ENCODE peak calls at places on chromosomes 4 and X, in six cellular contexts. One of them, this sample, is unnamed.

GRCh38 chr4:82017680-82018079 is 356.1 kb downstream of the HNRNPD start:
- DNase-seq in PC-3: peak
- DNase-seq in GM23248: peak
- DNase-seq in GM12878: no peak
- DNase-seq in neural progenitor cell: peak
- DNase-seq in fibroblast of lung: peak
- DNase-seq in this sample: peak

GRCh38 chrX:70421618-70422017 is 1.5 kb upstream of the GDPD2 start:
- DNase-seq in neural progenitor cell: peak
- DNase-seq in fibroblast of lung: no peak
- DNase-seq in GM12878: no peak
- DNase-seq in GM23248: no peak
- DNase-seq in PC-3: no peak
- DNase-seq in this sample: no peak

GRCh38 chrX:15404712-15405111 is 20.5 kb upstream of the VEGFD start:
- DNase-seq in neural progenitor cell: no peak
- DNase-seq in GM12878: no peak
- DNase-seq in PC-3: no peak
- DNase-seq in GM23248: peak
- DNase-seq in fibroblast of lung: peak
- DNase-seq in this sample: no peak

GRCh38 chr4:13654158-13654797 is 26.8 kb upstream of the BOD1L1 start:
- DNase-seq in GM23248: peak
- DNase-seq in fibroblast of lung: peak
- DNase-seq in PC-3: peak
- DNase-seq in neural progenitor cell: peak
- DNase-seq in GM12878: no peak
- DNase-seq in this sample: peak

GRCh38 chr4:11700751-11701226 is 272.1 kb upstream of the HS3ST1 start:
- DNase-seq in fibroblast of lung: peak
- DNase-seq in GM23248: no peak
- DNase-seq in neural progenitor cell: no peak
- DNase-seq in GM12878: no peak
- DNase-seq in PC-3: peak
- DNase-seq in this sample: peak

GRCh38 chr4:103207673-103208072 is 9.5 kb upstream of the CENPE start:
- DNase-seq in GM12878: no peak
- DNase-seq in fibroblast of lung: no peak
- DNase-seq in neural progenitor cell: peak
- DNase-seq in GM23248: no peak
- DNase-seq in PC-3: peak
- DNase-seq in this sample: peak

GRCh38 chrX:132809581-132809980 is 148.8 kb downstream of the HS6ST2 start:
- DNase-seq in fibroblast of lung: no peak
- DNase-seq in GM23248: no peak
- DNase-seq in neural progenitor cell: no peak
- DNase-seq in GM12878: no peak
- DNase-seq in PC-3: peak
- DNase-seq in this sample: no peak

GRCh38 chrX:97876697-97877407 is 993.1 kb downstream of the RPA4 start:
- DNase-seq in neural progenitor cell: no peak
- DNase-seq in PC-3: peak
- DNase-seq in fibroblast of lung: no peak
- DNase-seq in GM23248: peak
- DNase-seq in GM12878: no peak
- DNase-seq in this sample: no peak

GRCh38 chr4:24067367-24067766 is 177.5 kb upstream of the PPARGC1A start:
- DNase-seq in neural progenitor cell: no peak
- DNase-seq in fibroblast of lung: no peak
- DNase-seq in GM23248: no peak
- DNase-seq in GM12878: no peak
- DNase-seq in PC-3: no peak
- DNase-seq in this sample: no peak

DNA sequence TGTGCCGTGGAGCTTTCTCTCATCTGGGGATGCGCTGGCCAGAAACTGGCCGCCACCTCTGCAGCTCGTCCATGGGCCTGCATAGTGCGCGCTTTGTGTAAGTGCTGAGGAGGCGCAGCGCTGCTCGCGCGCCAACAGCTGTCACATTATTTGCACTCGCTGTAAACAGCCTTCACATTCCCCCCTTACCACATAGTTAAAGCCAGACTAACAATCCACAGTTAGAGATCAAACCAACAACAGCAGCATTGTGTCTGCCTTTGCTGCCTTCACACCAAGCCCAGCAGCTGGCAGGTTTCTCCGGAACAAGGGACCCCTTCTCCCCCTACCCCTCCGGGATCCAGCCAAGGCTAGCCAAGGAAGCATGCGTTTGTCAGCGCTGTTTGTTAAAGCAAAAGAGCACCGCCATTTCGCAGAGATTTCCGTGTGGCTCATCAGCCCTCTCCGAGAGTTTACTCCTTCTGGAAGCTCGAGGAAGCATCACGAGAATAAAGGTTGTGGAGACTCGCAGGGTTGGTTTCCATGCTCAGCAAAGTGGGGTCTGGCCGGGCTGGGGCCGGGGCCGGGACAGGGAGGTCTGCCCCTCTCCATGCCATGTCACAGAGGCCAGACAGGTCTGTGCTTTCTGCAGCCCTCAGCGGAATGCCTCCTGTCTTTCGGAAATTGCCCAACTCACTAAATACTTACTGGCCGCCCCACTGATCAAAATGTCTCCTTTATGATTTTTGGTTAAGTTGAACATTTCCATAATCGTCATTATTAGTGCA is 11.0 kb downstream of the BCOR start:
- DNase-seq in fibroblast of lung: peak
- DNase-seq in PC-3: no peak
- DNase-seq in GM23248: no peak
- DNase-seq in GM12878: no peak
- DNase-seq in neural progenitor cell: peak
- DNase-seq in this sample: no peak
- TF ChIP-seq EZH2 in fibroblast of lung: no peak
- TF ChIP-seq EZH2 in PC-3: no peak
- TF ChIP-seq EZH2 in GM23248: no peak
- TF ChIP-seq EZH2 in GM12878: no peak
- TF ChIP-seq EZH2 in neural progenitor cell: no peak
- TF ChIP-seq EZH2 in this sample: no peak

GRCh38 chr4:55386073-55386472 is 9.7 kb upstream of the TMEM165 start:
- DNase-seq in PC-3: peak
- DNase-seq in neural progenitor cell: peak
- DNase-seq in GM23248: peak
- DNase-seq in fibroblast of lung: peak
- DNase-seq in GM12878: no peak
- DNase-seq in this sample: peak

GRCh38 chr4:55382515-55383003 is 13.2 kb upstream of the TMEM165 start:
- DNase-seq in GM23248: no peak
- DNase-seq in fibroblast of lung: no peak
- DNase-seq in neural progenitor cell: no peak
- DNase-seq in PC-3: no peak
- DNase-seq in GM12878: no peak
- DNase-seq in this sample: no peak

GRCh38 chr4:55378617-55379467 is 16.9 kb upstream of the TMEM165 start:
- DNase-seq in PC-3: peak
- DNase-seq in GM12878: no peak
- DNase-seq in GM23248: no peak
- DNase-seq in neural progenitor cell: no peak
- DNase-seq in fibroblast of lung: no peak
- DNase-seq in this sample: peak

GRCh38 chr4:55385201-55385649 is 10.5 kb upstream of the TMEM165 start:
- DNase-seq in GM23248: no peak
- DNase-seq in fibroblast of lung: no peak
- DNase-seq in GM12878: no peak
- DNase-seq in PC-3: peak
- DNase-seq in neural progenitor cell: no peak
- DNase-seq in this sample: no peak

GRCh38 chr4:55381502-55381901 is 14.3 kb upstream of the TMEM165 start:
- DNase-seq in GM12878: no peak
- DNase-seq in fibroblast of lung: no peak
- DNase-seq in neural progenitor cell: no peak
- DNase-seq in PC-3: no peak
- DNase-seq in GM23248: no peak
- DNase-seq in this sample: no peak
- H2AFZ ChIP-seq in GM12878: no peak
- H2AFZ ChIP-seq in fibroblast of lung: no peak
- H2AFZ ChIP-seq in neural progenitor cell: peak
- H2AFZ ChIP-seq in PC-3: no peak
- H2AFZ ChIP-seq in GM23248: no peak
- H2AFZ ChIP-seq in this sample: no peak

DNA sequence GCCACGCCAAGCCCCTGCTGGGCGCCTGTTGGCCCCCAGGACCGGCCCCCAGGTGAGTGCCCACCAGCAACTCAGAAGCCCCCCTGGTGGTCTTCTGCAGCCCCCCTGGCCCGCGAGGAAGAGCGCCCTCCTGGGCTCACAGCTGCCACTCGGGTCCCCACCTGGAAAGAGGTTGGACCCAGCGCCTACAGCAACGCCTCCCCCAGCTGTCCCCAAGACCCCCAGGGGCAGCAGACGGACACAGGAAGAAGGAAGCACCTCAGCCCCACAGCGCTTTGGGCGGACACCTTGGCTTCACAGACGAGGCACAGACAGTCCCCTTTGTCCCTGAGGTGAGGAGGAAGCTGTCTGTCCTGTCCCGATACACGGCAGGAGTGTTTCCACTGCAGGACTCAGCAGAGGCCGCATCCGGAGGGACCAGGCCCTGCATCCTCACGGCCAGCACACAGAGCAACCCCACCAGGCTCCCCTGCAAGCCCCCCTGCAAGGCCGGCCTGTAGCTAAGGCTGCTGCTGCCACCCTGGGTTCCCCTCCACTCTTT is 115.6 kb upstream of the NKX1-1 start:
- DNase-seq in GM23248: no peak
- DNase-seq in GM12878: no peak
- DNase-seq in fibroblast of lung: no peak
- DNase-seq in neural progenitor cell: no peak
- DNase-seq in PC-3: no peak
- DNase-seq in this sample: no peak
- TF ChIP-seq EZH2 in GM23248: no peak
- TF ChIP-seq EZH2 in GM12878: no peak
- TF ChIP-seq EZH2 in fibroblast of lung: no peak
- TF ChIP-seq EZH2 in neural progenitor cell: no peak
- TF ChIP-seq EZH2 in PC-3: no peak
- TF ChIP-seq EZH2 in this sample: no peak

GRCh38 chrX:11460347-11460746 is 167.1 kb downstream of the AMELX start:
- DNase-seq in GM12878: no peak
- DNase-seq in PC-3: peak
- DNase-seq in fibroblast of lung: no peak
- DNase-seq in GM23248: no peak
- DNase-seq in neural progenitor cell: no peak
- DNase-seq in this sample: no peak
- H2AFZ ChIP-seq in GM12878: no peak
- H2AFZ ChIP-seq in PC-3: no peak
- H2AFZ ChIP-seq in fibroblast of lung: no peak
- H2AFZ ChIP-seq in GM23248: no peak
- H2AFZ ChIP-seq in neural progenitor cell: no peak
- H2AFZ ChIP-seq in this sample: no peak

DNA sequence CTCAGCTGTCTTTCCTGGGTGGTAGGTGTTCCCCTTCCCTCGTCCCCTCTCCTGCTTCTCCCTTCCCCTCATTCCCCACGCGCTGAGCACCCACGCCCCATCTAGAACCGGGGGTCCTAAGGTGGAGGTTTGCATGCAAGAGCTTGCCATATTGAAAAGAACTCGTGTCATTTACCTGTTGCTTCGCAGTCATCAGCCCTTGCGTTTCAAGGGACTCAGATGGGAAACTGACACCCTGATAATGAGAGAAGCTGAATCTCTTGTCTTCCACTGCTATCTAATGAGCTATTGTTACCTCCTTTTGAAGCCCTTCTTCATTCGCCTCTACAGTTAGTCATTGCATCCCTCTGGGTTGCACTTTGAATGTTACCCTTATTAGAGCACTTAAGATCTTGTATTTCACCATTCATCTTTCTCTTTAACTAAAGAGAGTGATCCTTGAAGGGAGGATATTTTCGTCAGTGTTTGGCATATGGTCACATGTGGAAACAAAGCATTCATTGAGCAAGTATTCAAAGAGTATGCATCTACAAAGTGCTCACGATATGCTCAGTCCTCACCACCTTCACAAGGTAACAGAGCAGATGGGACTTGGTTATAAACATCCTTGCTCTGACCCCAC is 25.7 kb downstream of the ARL9 start:
- DNase-seq in fibroblast of lung: no peak
- DNase-seq in neural progenitor cell: no peak
- DNase-seq in PC-3: no peak
- DNase-seq in GM12878: no peak
- DNase-seq in GM23248: peak
- DNase-seq in this sample: no peak
- TF ChIP-seq EZH2 in fibroblast of lung: no peak
- TF ChIP-seq EZH2 in neural progenitor cell: peak
- TF ChIP-seq EZH2 in PC-3: no peak
- TF ChIP-seq EZH2 in GM12878: no peak
- TF ChIP-seq EZH2 in GM23248: no peak
- TF ChIP-seq EZH2 in this sample: no peak

GRCh38 chrX:13906103-13906502 is 89.2 kb upstream of the GPM6B start:
- DNase-seq in PC-3: no peak
- DNase-seq in GM12878: no peak
- DNase-seq in fibroblast of lung: peak
- DNase-seq in neural progenitor cell: peak
- DNase-seq in GM23248: no peak
- DNase-seq in this sample: no peak

GRCh38 chrX:13911581-13911980 is 94.7 kb upstream of the GPM6B start:
- DNase-seq in PC-3: peak
- DNase-seq in GM23248: peak
- DNase-seq in GM12878: no peak
- DNase-seq in fibroblast of lung: peak
- DNase-seq in neural progenitor cell: no peak
- DNase-seq in this sample: no peak
- H2AFZ ChIP-seq in PC-3: no peak
- H2AFZ ChIP-seq in GM23248: no peak
- H2AFZ ChIP-seq in GM12878: no peak
- H2AFZ ChIP-seq in fibroblast of lung: no peak
- H2AFZ ChIP-seq in neural progenitor cell: no peak
- H2AFZ ChIP-seq in this sample: no peak

GRCh38 chr4:8874003-8874895 is 2.6 kb upstream of the HMX1 start:
- DNase-seq in fibroblast of lung: no peak
- DNase-seq in GM12878: no peak
- DNase-seq in neural progenitor cell: peak
- DNase-seq in GM23248: no peak
- DNase-seq in PC-3: no peak
- DNase-seq in this sample: no peak
- TF ChIP-seq EZH2 in fibroblast of lung: no peak
- TF ChIP-seq EZH2 in GM12878: no peak
- TF ChIP-seq EZH2 in neural progenitor cell: peak
- TF ChIP-seq EZH2 in GM23248: no peak
- TF ChIP-seq EZH2 in PC-3: no peak
- TF ChIP-seq EZH2 in this sample: peak

GRCh38 chr4:73945140-73945539 is 36.7 kb downstream of the PF4 start:
- DNase-seq in fibroblast of lung: no peak
- DNase-seq in GM12878: no peak
- DNase-seq in neural progenitor cell: no peak
- DNase-seq in GM23248: no peak
- DNase-seq in PC-3: no peak
- DNase-seq in this sample: no peak

GRCh38 chr4:73943555-73943954 is 38.3 kb downstream of the PF4 start:
- DNase-seq in neural progenitor cell: no peak
- DNase-seq in GM12878: no peak
- DNase-seq in GM23248: no peak
- DNase-seq in PC-3: no peak
- DNase-seq in fibroblast of lung: no peak
- DNase-seq in this sample: no peak

GRCh38 chr4:73945674-73946449 is 36.0 kb downstream of the PF4 start:
- DNase-seq in PC-3: no peak
- DNase-seq in neural progenitor cell: no peak
- DNase-seq in fibroblast of lung: no peak
- DNase-seq in GM23248: no peak
- DNase-seq in GM12878: no peak
- DNase-seq in this sample: no peak

GRCh38 chr4:73947239-73947985 is 34.4 kb downstream of the PF4 start:
- DNase-seq in PC-3: peak
- DNase-seq in neural progenitor cell: no peak
- DNase-seq in GM23248: no peak
- DNase-seq in fibroblast of lung: no peak
- DNase-seq in GM12878: no peak
- DNase-seq in this sample: no peak

GRCh38 chr4:73944061-73944875 is 37.6 kb downstream of the PF4 start:
- DNase-seq in neural progenitor cell: peak
- DNase-seq in GM23248: peak
- DNase-seq in fibroblast of lung: peak
- DNase-seq in GM12878: no peak
- DNase-seq in PC-3: no peak
- DNase-seq in this sample: peak
- H2AFZ ChIP-seq in neural progenitor cell: peak
- H2AFZ ChIP-seq in GM23248: peak
- H2AFZ ChIP-seq in fibroblast of lung: peak
- H2AFZ ChIP-seq in GM12878: no peak
- H2AFZ ChIP-seq in PC-3: no peak
- H2AFZ ChIP-seq in this sample: peak